ENCODE peak calls at places on chromosome 21, in five cellular contexts. Z is MM.1S, E is cardiac muscle cell, T is A549, N is breast epithelium. I is an unnamed sample.

GRCh38 chr21:38319781-38320180 is 63.0 kb downstream of the KCNJ15 start:
- DNase-seq in Z (no peak), E (no peak), T (no peak), N (no peak), I (no peak)

GRCh38 chr21:38134084-38134873 is 122.5 kb upstream of the KCNJ15 start:
- DNase-seq in Z (no peak), E (no peak), T (no peak), N (no peak), I (no peak)

GRCh38 chr21:36847189-36847588 is 119.3 kb downstream of the HLCS start:
- DNase-seq in Z (no peak), E (peak; percentile 58), T (peak; percentile 69), N (no peak), I (peak; percentile 29)

GRCh38 chr21:15250384-15250783 is 185.6 kb upstream of the NRIP1 start:
- DNase-seq in Z (no peak), E (no peak), T (no peak), N (no peak), I (no peak)

GRCh38 chr21:37564924-37565529 is 198.5 kb downstream of the DYRK1A start:
- DNase-seq in Z (no peak), E (no peak), T (no peak), N (no peak), I (no peak)

GRCh38 chr21:46532080-46532479 is 72.8 kb downstream of the S100B start:
- DNase-seq in Z (no peak), E (no peak), T (no peak), N (no peak), I (no peak)

GRCh38 chr21:32524010-32524719 is 61.2 kb downstream of the TCP10L start:
- DNase-seq in Z (peak; percentile 4), E (peak; percentile 80), T (no peak), N (no peak), I (no peak)

GRCh38 chr21:22758478-22758877 is 1760.3 kb downstream of the NCAM2 start:
- DNase-seq in Z (no peak), E (no peak), T (no peak), N (no peak), I (no peak)

GRCh38 chr21:25639922-25640670 is 1.0 kb downstream of the JAM2 start:
- DNase-seq in Z (no peak), E (no peak), T (no peak), N (no peak), I (no peak)

GRCh38 chr21:28882345-28882744 is 110.3 kb downstream of the LTN1 start:
- DNase-seq in Z (no peak), E (no peak), T (no peak), N (no peak), I (no peak)

GRCh38 chr21:28884976-28885852 is 107.5 kb downstream of the LTN1 start:
- DNase-seq in Z (peak; percentile 91), E (peak; percentile 98), T (peak; percentile 81), N (peak; percentile 72), I (peak; percentile 52)

GRCh38 chr21:28884481-28884880 is 108.2 kb downstream of the LTN1 start:
- DNase-seq in Z (peak; percentile 32), E (peak; percentile 35), T (no peak), N (no peak), I (no peak)

GRCh38 chr21:28883931-28884330 is 108.7 kb downstream of the LTN1 start:
- DNase-seq in Z (no peak), E (no peak), T (no peak), N (no peak), I (no peak)

GRCh38 chr21:28885853-28886177 is 106.9 kb downstream of the LTN1 start:
- DNase-seq in Z (no peak), E (no peak), T (no peak), N (no peak), I (no peak)
- H3K27ac ChIP-seq in Z (peak overlapping the region; percentile 96), E (no peak overlapping the region), T (peak overlapping the region; percentile 85), N (peak overlapping the region; percentile 93), I (no peak overlapping the region)

GRCh38 chr21:31005019-31005418 is 33.3 kb downstream of the KRTAP19-8 start:
- DNase-seq in Z (no peak), E (no peak), T (no peak), N (no peak), I (no peak)
- H3K27ac ChIP-seq in Z (no peak overlapping the region), E (no peak overlapping the region), T (no peak overlapping the region), N (no peak overlapping the region), I (no peak overlapping the region)

GRCh38 chr21:43911935-43912487 is 47.0 kb downstream of the AGPAT3 start:
- DNase-seq in Z (no peak), E (no peak), T (no peak), N (no peak), I (no peak)

GRCh38 chr21:43910460-43910859 is 45.4 kb downstream of the AGPAT3 start:
- DNase-seq in Z (no peak), E (no peak), T (no peak), N (no peak), I (no peak)

GRCh38 chr21:43911015-43911934 is 46.3 kb downstream of the AGPAT3 start:
- DNase-seq in Z (no peak), E (peak; percentile 14), T (no peak), N (no peak), I (no peak)

GRCh38 chr21:43908167-43908566 is 43.1 kb downstream of the AGPAT3 start:
- DNase-seq in Z (no peak), E (no peak), T (no peak), N (no peak), I (no peak)

GRCh38 chr21:43909736-43910455 is 44.9 kb downstream of the AGPAT3 start:
- DNase-seq in Z (no peak), E (no peak), T (no peak), N (no peak), I (no peak)
- H3K27ac ChIP-seq in Z (no peak overlapping the region), E (no peak overlapping the region), T (no peak overlapping the region), N (no peak overlapping the region), I (no peak overlapping the region)

GRCh38 chr21:26804895-26805609 is 40.2 kb downstream of the ADAMTS1 start:
- DNase-seq in Z (no peak), E (no peak), T (no peak), N (no peak), I (no peak)

GRCh38 chr21:26800001-26800400 is 45.2 kb downstream of the ADAMTS1 start:
- DNase-seq in Z (no peak), E (peak; percentile 49), T (no peak), N (no peak), I (no peak)

GRCh38 chr21:26798856-26799751 is 46.1 kb downstream of the ADAMTS1 start:
- DNase-seq in Z (no peak), E (no peak), T (no peak), N (no peak), I (no peak)

GRCh38 chr21:26800455-26801454 is 44.5 kb downstream of the ADAMTS1 start:
- DNase-seq in Z (no peak), E (peak; percentile 74), T (no peak), N (no peak), I (no peak)

GRCh38 chr21:26801524-26801923 is 43.7 kb downstream of the ADAMTS1 start:
- DNase-seq in Z (no peak), E (peak; percentile 95), T (no peak), N (no peak), I (no peak)
- H3K27ac ChIP-seq in Z (no peak overlapping the region), E (no peak overlapping the region), T (no peak overlapping the region), N (peak overlapping the region; percentile 80), I (no peak overlapping the region)

GRCh38 chr21:40881767-40882166 is 34.8 kb upstream of the DSCAM start:
- DNase-seq in Z (no peak), E (no peak), T (no peak), N (no peak), I (no peak)

GRCh38 chr21:40886006-40886405 is 39.0 kb upstream of the DSCAM start:
- DNase-seq in Z (no peak), E (no peak), T (no peak), N (no peak), I (no peak)

DNA sequence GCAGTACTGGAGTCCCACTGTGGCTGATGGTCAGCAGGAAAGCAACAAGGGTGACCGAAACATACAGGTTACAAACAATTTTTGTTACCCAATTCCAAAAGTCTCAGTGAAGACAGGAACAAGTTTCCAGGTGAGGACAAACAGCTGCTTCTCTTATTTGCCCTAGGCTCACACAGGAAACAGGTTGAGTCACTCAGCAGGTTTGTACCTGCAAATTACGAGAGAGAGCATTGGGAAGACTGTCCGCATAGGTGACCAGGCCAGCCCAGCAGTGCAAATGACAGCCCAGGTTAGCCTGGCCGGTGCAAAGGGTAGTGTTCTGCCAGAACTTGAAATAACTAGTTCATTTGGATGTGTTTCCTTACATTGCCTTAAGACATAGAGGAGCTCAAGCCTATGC is 40.0 kb upstream of the DSCAM start:
- DNase-seq in Z (no peak), E (no peak), T (no peak), N (peak; percentile 79), I (peak; percentile 62)
- H3K27ac ChIP-seq in Z (no peak overlapping the region), E (no peak overlapping the region), T (no peak overlapping the region), N (peak overlapping the region; percentile 59), I (peak overlapping the region; percentile 70)

DNA sequence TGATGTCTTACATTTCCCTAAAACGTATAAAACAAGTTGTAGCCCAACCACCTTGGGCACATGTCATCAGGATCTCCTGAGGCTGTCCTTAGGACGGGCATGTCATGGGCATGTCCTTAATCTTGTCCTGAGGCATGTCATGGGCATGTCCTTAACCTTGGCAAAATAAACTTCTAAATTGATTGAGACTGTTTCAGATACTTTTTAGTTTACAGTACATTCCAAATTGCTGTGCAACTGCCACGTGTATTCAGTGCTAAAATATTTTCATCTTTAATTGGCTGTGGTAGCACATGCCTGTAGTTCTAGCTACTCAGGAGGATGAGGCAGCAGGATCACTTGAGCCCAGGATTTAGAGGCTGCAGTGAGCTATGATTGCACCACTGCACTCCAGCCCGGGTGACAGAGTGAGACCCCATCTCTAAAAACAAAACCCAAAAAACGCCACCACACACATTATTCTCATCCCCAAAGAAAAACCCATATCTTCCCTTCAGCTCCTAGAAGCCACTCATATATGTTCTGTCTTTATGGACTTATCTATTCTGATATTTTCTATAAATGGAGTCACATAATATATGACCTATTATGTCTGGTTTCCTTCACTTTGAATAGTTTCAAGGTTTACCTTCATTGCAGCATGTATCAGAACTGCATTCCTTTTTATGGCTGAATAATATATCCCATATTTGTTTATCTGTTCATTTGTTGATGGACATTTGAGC is 96.0 kb upstream of the BTG3 start:
- DNase-seq in Z (no peak), E (no peak), T (no peak), N (no peak), I (peak; percentile 55)
- H3K27ac ChIP-seq in Z (no peak overlapping the region), E (no peak overlapping the region), T (no peak overlapping the region), N (no peak overlapping the region), I (peak overlapping the region; percentile 90)

GRCh38 chr21:42120904-42121535 is 49.9 kb downstream of the UMODL1 start:
- DNase-seq in Z (no peak), E (no peak), T (no peak), N (no peak), I (no peak)

GRCh38 chr21:42122808-42123207 is 51.7 kb downstream of the UMODL1 start:
- DNase-seq in Z (no peak), E (no peak), T (no peak), N (no peak), I (no peak)

GRCh38 chr21:42123509-42123908 is 52.4 kb downstream of the UMODL1 start:
- DNase-seq in Z (no peak), E (no peak), T (no peak), N (no peak), I (no peak)

GRCh38 chr21:42121792-42122191 is 50.7 kb downstream of the UMODL1 start:
- DNase-seq in Z (no peak), E (no peak), T (no peak), N (no peak), I (peak; percentile 44)

GRCh38 chr21:42122398-42122797 is 51.3 kb downstream of the UMODL1 start:
- DNase-seq in Z (no peak), E (no peak), T (no peak), N (no peak), I (no peak)
- H3K27ac ChIP-seq in Z (no peak overlapping the region), E (no peak overlapping the region), T (no peak overlapping the region), N (no peak overlapping the region), I (no peak overlapping the region)

GRCh38 chr21:41368361-41369104 is 6.7 kb downstream of the MX2 start:
- DNase-seq in Z (no peak), E (no peak), T (no peak), N (no peak), I (no peak)
- H3K27ac ChIP-seq in Z (no peak overlapping the region), E (no peak overlapping the region), T (no peak overlapping the region), N (peak overlapping the region; percentile 33), I (no peak overlapping the region)

I was measured in epithelial cell of prostate.